ENCODE peak calls at places on chromosomes 11 and 22, in four cellular contexts. A is hepatocyte, G is germinal center, Y is NCI-H510A. K is an unnamed sample.

GRCh38 chr11:2825886-2826678 is 59.5 kb downstream of the CDKN1C start:
- DNase-seq in G (no peak), Y (no peak), A (peak), K (no peak)

GRCh38 chr11:110355011-110355744 is 58.8 kb upstream of the RDX start:
- DNase-seq in A (peak), G (no peak), Y (no peak), K (no peak)

GRCh38 chr11:68508425-68508824 is 47.9 kb downstream of the PPP6R3 start:
- DNase-seq in Y (no peak), A (no peak), G (no peak), K (no peak)

GRCh38 chr22:47850644-47851151 is 1088.2 kb downstream of the TBC1D22A start:
- DNase-seq in A (peak), G (no peak), Y (peak), K (no peak)

GRCh38 chr22:41444360-41445170 is 2.0 kb downstream of the TOB2 start:
- DNase-seq in G (peak), A (peak), Y (peak), K (peak)

GRCh38 chr11:47854667-47855066 is 6.5 kb upstream of the NUP160 start:
- DNase-seq in A (no peak), Y (no peak), G (no peak), K (peak)

GRCh38 chr11:73314121-73314948 is 6.3 kb downstream of the ARHGEF17 start:
- DNase-seq in A (peak), G (no peak), Y (peak), K (peak)

GRCh38 chr11:2799881-2800654 is 85.5 kb downstream of the CDKN1C start:
- DNase-seq in G (no peak), Y (no peak), A (no peak), K (no peak)

GRCh38 chr11:66337103-66337899 is 1.1 kb upstream of the RIN1 start:
- DNase-seq in G (no peak), A (no peak), Y (no peak), K (no peak)

GRCh38 chr11:72751293-72752087 is 718 bp downstream of the ARAP1 start:
- DNase-seq in A (no peak), Y (peak), G (no peak), K (peak)

GRCh38 chr11:11732116-11732515 is 109.7 kb upstream of the USP47 start:
- DNase-seq in Y (no peak), A (no peak), G (no peak), K (no peak)

GRCh38 chr11:101390539-101390938 is 193.3 kb downstream of the TRPC6 start:
- DNase-seq in A (no peak), G (no peak), Y (no peak), K (peak)

GRCh38 chr11:83706581-83706980 is 420.4 kb upstream of the CCDC90B start:
- DNase-seq in G (no peak), A (no peak), Y (no peak), K (no peak)

GRCh38 chr11:62959077-62959980 is 25.4 kb downstream of the SLC22A6 start:
- DNase-seq in Y (no peak), G (no peak), A (no peak), K (no peak)

GRCh38 chr11:68137833-68138232 is 16.6 kb upstream of the CHKA start:
- DNase-seq in Y (peak), A (peak), G (no peak), K (no peak)